ENCODE peak calls at places on chromosomes 16 and 17, in six cellular contexts. T is smooth muscle cell of the brain vasculature; N is HFF-Myc; K is naive thymus-derived CD8-positive, alpha-beta T cell; A is astrocyte of the cerebellum; M is activated T-cell treated with anti-CD3 and anti-CD28 coated beads for 1 hour. L is an unnamed sample.

GRCh38 chr16:50208460-50208931 is 55.4 kb downstream of the TENT4B start:
- DNase-seq in T (no peak), N (peak), K (no peak), A (no peak), M (no peak), L (no peak)

GRCh38 chr16:55668337-55669281 is 12.8 kb downstream of the SLC6A2 start:
- DNase-seq in T (no peak), N (peak), K (no peak), A (no peak), M (no peak), L (no peak)

GRCh38 chr17:56681561-56682266 is 88.2 kb downstream of the NOG start:
- DNase-seq in T (no peak), N (peak), K (no peak), A (peak), M (no peak), L (no peak)

GRCh38 chr16:86046026-86046713 is 147.2 kb downstream of the IRF8 start:
- DNase-seq in T (no peak), N (no peak), K (no peak), A (no peak), M (no peak), L (no peak)

GRCh38 chr17:64498308-64499203 is 1.7 kb upstream of the POLG2 start:
- DNase-seq in T (no peak), N (no peak), K (no peak), A (no peak), M (no peak), L (no peak)

GRCh38 chr17:33366998-33367397 is 73.9 kb upstream of the ASIC2 start:
- DNase-seq in T (no peak), N (no peak), K (no peak), A (no peak), M (no peak), L (no peak)

GRCh38 chr17:49508061-49508865 is 13.2 kb downstream of the NGFR start:
- DNase-seq in T (no peak), N (peak), K (no peak), A (no peak), M (no peak), L (no peak)

GRCh38 chr16:70267516-70267915 is 15.8 kb upstream of the EXOSC6 start:
- DNase-seq in T (no peak), N (peak), K (no peak), A (no peak), M (no peak), L (no peak)

GRCh38 chr17:60887607-60888028 is 210.0 kb downstream of the BCAS3 start:
- DNase-seq in T (no peak), N (no peak), K (no peak), A (no peak), M (no peak), L (no peak)

GRCh38 chr17:57481901-57482300 is 225.6 kb downstream of the MSI2 start:
- DNase-seq in T (peak), N (peak), K (no peak), A (peak), M (no peak), L (no peak)

GRCh38 chr17:10210151-10210574 is 11.8 kb upstream of the GAS7 start:
- DNase-seq in T (peak), N (peak), K (no peak), A (peak), M (no peak), L (no peak)

L was measured in effector CD8-positive, alpha-beta T cell.